ENCODE peak calls at places on chromosome 22, in five cellular contexts. One of them, this sample, is unnamed.

GRCh38 chr22:48782817-48783511 is 1044.7 kb downstream of the BRD1 start:
- DNase-seq in H1: no peak
- DNase-seq in heart left ventricle: no peak
- DNase-seq in breast epithelium: no peak
- DNase-seq in IMR-90: no peak
- DNase-seq in this sample: no peak

GRCh38 chr22:33105501-33105911 is 47.3 kb upstream of the SYN3 start:
- DNase-seq in H1: no peak
- DNase-seq in heart left ventricle: no peak
- DNase-seq in breast epithelium: no peak
- DNase-seq in IMR-90: peak
- DNase-seq in this sample: no peak

GRCh38 chr22:22508274-22509176 is at the start of gene ZNF280B:
- DNase-seq in H1: peak
- DNase-seq in heart left ventricle: peak
- DNase-seq in breast epithelium: no peak
- DNase-seq in IMR-90: peak
- DNase-seq in this sample: peak

GRCh38 chr22:48943567-48944432 is 883.9 kb downstream of the BRD1 start:
- DNase-seq in H1: peak
- DNase-seq in heart left ventricle: no peak
- DNase-seq in breast epithelium: peak
- DNase-seq in IMR-90: no peak
- DNase-seq in this sample: no peak

GRCh38 chr22:21939392-21940319 is 13.0 kb downstream of the PPM1F start:
- DNase-seq in H1: no peak
- DNase-seq in heart left ventricle: peak
- DNase-seq in breast epithelium: no peak
- DNase-seq in IMR-90: no peak
- DNase-seq in this sample: no peak

GRCh38 chr22:36328635-36329216 is 59.0 kb downstream of the MYH9 start:
- DNase-seq in H1: no peak
- DNase-seq in heart left ventricle: peak
- DNase-seq in breast epithelium: peak
- DNase-seq in IMR-90: peak
- DNase-seq in this sample: no peak

GRCh38 chr22:48706934-48707748 is 1120.5 kb downstream of the BRD1 start:
- DNase-seq in H1: no peak
- DNase-seq in heart left ventricle: no peak
- DNase-seq in breast epithelium: no peak
- DNase-seq in IMR-90: no peak
- DNase-seq in this sample: no peak

GRCh38 chr22:35114296-35114980 is 48.5 kb downstream of the ISX start:
- DNase-seq in H1: no peak
- DNase-seq in heart left ventricle: no peak
- DNase-seq in breast epithelium: no peak
- DNase-seq in IMR-90: no peak
- DNase-seq in this sample: no peak

GRCh38 chr22:48980918-48981317 is 846.8 kb downstream of the BRD1 start:
- DNase-seq in H1: no peak
- DNase-seq in heart left ventricle: no peak
- DNase-seq in breast epithelium: no peak
- DNase-seq in IMR-90: no peak
- DNase-seq in this sample: no peak

GRCh38 chr22:37654556-37655251 is 3.8 kb upstream of the PDXP start:
- DNase-seq in H1: no peak
- DNase-seq in heart left ventricle: no peak
- DNase-seq in breast epithelium: no peak
- DNase-seq in IMR-90: no peak
- DNase-seq in this sample: no peak

GRCh38 chr22:27241430-27242110 is 560.0 kb downstream of the MN1 start:
- DNase-seq in H1: no peak
- DNase-seq in heart left ventricle: no peak
- DNase-seq in breast epithelium: no peak
- DNase-seq in IMR-90: no peak
- DNase-seq in this sample: no peak

GRCh38 chr22:31150615-31151014 is 9.4 kb upstream of the RNF185 start:
- DNase-seq in H1: no peak
- DNase-seq in heart left ventricle: no peak
- DNase-seq in breast epithelium: peak
- DNase-seq in IMR-90: no peak
- DNase-seq in this sample: no peak

GRCh38 chr22:22531770-22532546 is 11.9 kb upstream of the ZNF280A start:
- DNase-seq in H1: no peak
- DNase-seq in heart left ventricle: no peak
- DNase-seq in breast epithelium: no peak
- DNase-seq in IMR-90: no peak
- DNase-seq in this sample: no peak

GRCh38 chr22:22584722-22585121 is 25.7 kb upstream of the PRAME start:
- DNase-seq in H1: no peak
- DNase-seq in heart left ventricle: no peak
- DNase-seq in breast epithelium: no peak
- DNase-seq in IMR-90: no peak
- DNase-seq in this sample: no peak

GRCh38 chr22:26367402-26368245 is 61.4 kb upstream of the ASPHD2 start:
- DNase-seq in H1: no peak
- DNase-seq in heart left ventricle: no peak
- DNase-seq in breast epithelium: no peak
- DNase-seq in IMR-90: peak
- DNase-seq in this sample: peak

GRCh38 chr22:38305481-38306448 is 11.5 kb downstream of the CSNK1E start:
- DNase-seq in H1: no peak
- DNase-seq in heart left ventricle: no peak
- DNase-seq in breast epithelium: no peak
- DNase-seq in IMR-90: peak
- DNase-seq in this sample: peak

GRCh38 chr22:26547426-26547825 is 35.2 kb upstream of the TFIP11 start:
- DNase-seq in H1: no peak
- DNase-seq in heart left ventricle: no peak
- DNase-seq in breast epithelium: no peak
- DNase-seq in IMR-90: peak
- DNase-seq in this sample: no peak

GRCh38 chr22:27401321-27401720 is 400.2 kb downstream of the MN1 start:
- DNase-seq in H1: no peak
- DNase-seq in heart left ventricle: no peak
- DNase-seq in breast epithelium: no peak
- DNase-seq in IMR-90: peak
- DNase-seq in this sample: no peak

GRCh38 chr22:42062506-42063190 is 8.0 kb downstream of the NAGA start:
- DNase-seq in H1: no peak
- DNase-seq in heart left ventricle: no peak
- DNase-seq in breast epithelium: no peak
- DNase-seq in IMR-90: no peak
- DNase-seq in this sample: no peak

GRCh38 chr22:36383110-36383581 is 4.6 kb downstream of the MYH9 start:
- DNase-seq in H1: no peak
- DNase-seq in heart left ventricle: no peak
- DNase-seq in breast epithelium: peak
- DNase-seq in IMR-90: peak
- DNase-seq in this sample: peak

GRCh38 chr22:27752141-27752540 is 49.4 kb downstream of the MN1 start:
- DNase-seq in H1: no peak
- DNase-seq in heart left ventricle: no peak
- DNase-seq in breast epithelium: no peak
- DNase-seq in IMR-90: no peak
- DNase-seq in this sample: no peak

GRCh38 chr22:23402275-23403151 is 177.6 kb downstream of the IGLL1 start:
- DNase-seq in H1: peak
- DNase-seq in heart left ventricle: no peak
- DNase-seq in breast epithelium: peak
- DNase-seq in IMR-90: peak
- DNase-seq in this sample: peak

GRCh38 chr22:32512267-32512982 is 37.8 kb downstream of the FBXO7 start:
- DNase-seq in H1: no peak
- DNase-seq in heart left ventricle: no peak
- DNase-seq in breast epithelium: no peak
- DNase-seq in IMR-90: no peak
- DNase-seq in this sample: no peak

GRCh38 chr22:32661737-32662586 is 139.5 kb upstream of the TIMP3 start:
- DNase-seq in H1: no peak
- DNase-seq in heart left ventricle: no peak
- DNase-seq in breast epithelium: no peak
- DNase-seq in IMR-90: peak
- DNase-seq in this sample: no peak

GRCh38 chr22:38109391-38110000 is 988 bp downstream of the BAIAP2L2 start:
- DNase-seq in H1: no peak
- DNase-seq in heart left ventricle: no peak
- DNase-seq in breast epithelium: no peak
- DNase-seq in IMR-90: no peak
- DNase-seq in this sample: no peak

GRCh38 chr22:36430863-36431262 is 43.1 kb upstream of the MYH9 start:
- DNase-seq in H1: no peak
- DNase-seq in heart left ventricle: no peak
- DNase-seq in breast epithelium: no peak
- DNase-seq in IMR-90: peak
- DNase-seq in this sample: no peak

GRCh38 chr22:38258895-38259294 is 13.9 kb downstream of the TMEM184B start:
- DNase-seq in H1: no peak
- DNase-seq in heart left ventricle: peak
- DNase-seq in breast epithelium: no peak
- DNase-seq in IMR-90: peak
- DNase-seq in this sample: no peak

GRCh38 chr22:48047722-48048500 is 1285.5 kb downstream of the TBC1D22A start:
- DNase-seq in H1: no peak
- DNase-seq in heart left ventricle: no peak
- DNase-seq in breast epithelium: no peak
- DNase-seq in IMR-90: no peak
- DNase-seq in this sample: no peak

GRCh38 chr22:21947040-21948014 is 5.3 kb downstream of the PPM1F start:
- DNase-seq in H1: no peak
- DNase-seq in heart left ventricle: no peak
- DNase-seq in breast epithelium: no peak
- DNase-seq in IMR-90: peak
- DNase-seq in this sample: no peak

GRCh38 chr22:48886604-48887393 is 940.9 kb downstream of the BRD1 start:
- DNase-seq in H1: no peak
- DNase-seq in heart left ventricle: no peak
- DNase-seq in breast epithelium: no peak
- DNase-seq in IMR-90: no peak
- DNase-seq in this sample: no peak

GRCh38 chr22:26823966-26824365 is 166.6 kb downstream of the MIAT start:
- DNase-seq in H1: no peak
- DNase-seq in heart left ventricle: no peak
- DNase-seq in breast epithelium: no peak
- DNase-seq in IMR-90: no peak
- DNase-seq in this sample: no peak

GRCh38 chr22:26767351-26767970 is 110.1 kb downstream of the MIAT start:
- DNase-seq in H1: no peak
- DNase-seq in heart left ventricle: no peak
- DNase-seq in breast epithelium: no peak
- DNase-seq in IMR-90: no peak
- DNase-seq in this sample: no peak

GRCh38 chr22:47914481-47915097 is 1152.1 kb downstream of the TBC1D22A start:
- DNase-seq in H1: no peak
- DNase-seq in heart left ventricle: no peak
- DNase-seq in breast epithelium: no peak
- DNase-seq in IMR-90: no peak
- DNase-seq in this sample: no peak

DNA sequence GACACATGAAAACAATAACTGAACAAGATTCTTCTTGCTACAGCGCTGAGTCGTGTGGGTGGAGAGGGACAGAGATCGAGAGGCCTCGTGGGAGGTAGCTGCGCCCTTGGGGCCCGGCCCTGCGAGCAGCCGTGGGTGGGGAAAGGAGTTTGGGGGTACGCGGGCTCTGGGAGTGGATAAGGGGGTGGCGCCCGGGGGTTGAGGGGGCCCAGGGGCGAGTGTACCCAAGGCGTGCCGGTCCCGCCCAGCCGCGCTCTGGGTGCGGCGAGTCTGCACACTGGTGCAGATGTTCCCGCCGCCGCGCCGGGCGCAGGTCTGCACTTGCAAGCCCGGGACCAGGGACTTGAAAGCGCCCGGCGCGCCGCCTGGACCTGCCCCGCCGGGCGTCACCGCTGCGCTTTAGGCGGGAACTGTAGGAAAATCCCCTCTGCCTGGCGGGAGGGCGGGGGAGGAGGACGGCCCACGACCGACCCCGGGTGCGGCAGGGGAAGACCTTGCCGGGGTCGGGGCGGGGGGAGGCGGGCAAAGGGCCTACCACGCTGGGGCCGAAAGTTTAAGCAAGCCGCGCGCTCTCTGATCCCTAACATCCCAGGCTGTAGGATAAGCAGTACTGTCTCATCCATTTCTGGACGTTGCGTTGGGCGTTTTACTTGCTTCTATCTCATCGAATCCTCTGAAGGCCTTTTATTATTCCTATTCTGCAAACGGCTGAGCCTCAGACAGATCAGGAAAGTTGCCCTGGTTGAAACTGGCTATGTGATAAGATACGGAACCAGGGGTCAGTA is 1.4 kb upstream of the KREMEN1 start:
- DNase-seq in H1: peak
- DNase-seq in heart left ventricle: peak
- DNase-seq in breast epithelium: peak
- DNase-seq in IMR-90: peak
- DNase-seq in this sample: peak
- TF ChIP-seq POLR2A in H1: no peak
- TF ChIP-seq POLR2A in heart left ventricle: no peak
- TF ChIP-seq POLR2A in breast epithelium: no peak
- TF ChIP-seq POLR2A in IMR-90: no peak
- TF ChIP-seq POLR2A in this sample: peak

GRCh38 chr22:39314251-39314971 is 5.0 kb downstream of the RPL3 start:
- DNase-seq in H1: no peak
- DNase-seq in heart left ventricle: no peak
- DNase-seq in breast epithelium: no peak
- DNase-seq in IMR-90: no peak
- DNase-seq in this sample: no peak
- TF ChIP-seq POLR2A in H1: peak
- TF ChIP-seq POLR2A in heart left ventricle: no peak
- TF ChIP-seq POLR2A in breast epithelium: no peak
- TF ChIP-seq POLR2A in IMR-90: peak
- TF ChIP-seq POLR2A in this sample: peak

GRCh38 chr22:46499798-46500174 is 37.6 kb downstream of the CELSR1 start:
- DNase-seq in H1: no peak
- DNase-seq in heart left ventricle: no peak
- DNase-seq in breast epithelium: no peak
- DNase-seq in IMR-90: no peak
- DNase-seq in this sample: no peak
- TF ChIP-seq POLR2A in H1: no peak
- TF ChIP-seq POLR2A in heart left ventricle: no peak
- TF ChIP-seq POLR2A in breast epithelium: no peak
- TF ChIP-seq POLR2A in IMR-90: no peak
- TF ChIP-seq POLR2A in this sample: no peak

GRCh38 chr22:44116755-44117684 is 63.7 kb upstream of the PARVG start:
- DNase-seq in H1: no peak
- DNase-seq in heart left ventricle: peak
- DNase-seq in breast epithelium: no peak
- DNase-seq in IMR-90: no peak
- DNase-seq in this sample: no peak
- TF ChIP-seq POLR2A in H1: no peak
- TF ChIP-seq POLR2A in heart left ventricle: no peak
- TF ChIP-seq POLR2A in breast epithelium: no peak
- TF ChIP-seq POLR2A in IMR-90: no peak
- TF ChIP-seq POLR2A in this sample: no peak